ENCODE peak calls at places on chromosomes 12 and 14, in ten cellular contexts. E is left ventricle myocardium superior, V is dorsolateral prefrontal cortex, G is kidney tubule cell, T is NCI-H1417 treated with DMSO at 0.1 percent for 48 hours, M is A172, L is left colon, P is AG09319, Y is WERI-Rb-1, B is left cardiac atrium. R is an unnamed sample.

GRCh38 chr12:34406996-34407300 is 384.7 kb downstream of the ALG10 start:
- DNase-seq in E (peak; percentile 19), V (peak; percentile 10), G (no peak), T (no peak), M (no peak), L (no peak), P (no peak), Y (no peak), B (peak; percentile 7), R (no peak)

GRCh38 chr14:57390806-57391562 is 598 bp downstream of the NAA30 start:
- DNase-seq in E (no peak), V (no peak), G (peak; percentile 54), T (no peak), M (no peak), L (peak; percentile 60), P (no peak), Y (peak; percentile 38), B (peak; percentile 45), R (peak; percentile 38)

GRCh38 chr12:89179983-89180382 is 172.3 kb downstream of the DUSP6 start:
- DNase-seq in E (no peak), V (no peak), G (peak; percentile 39), T (no peak), M (peak; percentile 38), L (no peak), P (peak; percentile 89), Y (no peak), B (peak; percentile 33), R (peak; percentile 71)

GRCh38 chr12:76042147-76042546 is 10.6 kb upstream of the PHLDA1 start:
- DNase-seq in E (no peak), V (no peak), G (no peak), T (no peak), M (no peak), L (no peak), P (no peak), Y (no peak), B (no peak), R (no peak)

GRCh38 chr14:72812292-72812851 is 81.5 kb downstream of the DPF3 start:
- DNase-seq in E (peak; percentile 87), V (peak; percentile 40), G (peak; percentile 70), T (no peak), M (no peak), L (no peak), P (no peak), Y (no peak), B (peak; percentile 74), R (no peak)

GRCh38 chr12:34400423-34400881 is 378.2 kb downstream of the ALG10 start:
- DNase-seq in E (peak; percentile 7), V (peak; percentile 10), G (no peak), T (no peak), M (no peak), L (no peak), P (no peak), Y (no peak), B (peak; percentile 8), R (no peak)

GRCh38 chr12:130633771-130634170 is 82.3 kb downstream of the RIMBP2 start:
- DNase-seq in E (no peak), V (peak; percentile 31), G (peak; percentile 89), T (peak; percentile 71), M (no peak), L (peak; percentile 11), P (no peak), Y (peak; percentile 82), B (no peak), R (peak; percentile 61)

GRCh38 chr12:111093428-111094142 is 173.2 kb upstream of the MYL2 start:
- DNase-seq in E (no peak), V (no peak), G (no peak), T (no peak), M (no peak), L (no peak), P (no peak), Y (no peak), B (no peak), R (no peak)

GRCh38 chr14:94773017-94773681 is 3.2 kb upstream of the GSC start:
- DNase-seq in E (no peak), V (no peak), G (no peak), T (no peak), M (no peak), L (no peak), P (no peak), Y (no peak), B (no peak), R (no peak)

GRCh38 chr14:24283796-24284460 is 12.5 kb upstream of the RABGGTA start:
- DNase-seq in E (no peak), V (no peak), G (no peak), T (no peak), M (no peak), L (no peak), P (no peak), Y (peak; percentile 36), B (no peak), R (no peak)

GRCh38 chr14:80714489-80714888 is 227.0 kb downstream of the CEP128 start:
- DNase-seq in E (no peak), V (no peak), G (no peak), T (no peak), M (no peak), L (no peak), P (no peak), Y (no peak), B (no peak), R (no peak)

GRCh38 chr14:78170203-78170602 is at the start of gene NRXN3:
- DNase-seq in E (no peak), V (no peak), G (peak; percentile 17), T (no peak), M (no peak), L (peak; percentile 9), P (no peak), Y (peak; percentile 51), B (no peak), R (peak; percentile 35)

GRCh38 chr12:52243264-52243773 is 10.3 kb downstream of the KRT7 start:
- DNase-seq in E (no peak), V (no peak), G (peak; percentile 89), T (no peak), M (peak; percentile 58), L (no peak), P (peak; percentile 31), Y (no peak), B (no peak), R (peak; percentile 49)

GRCh38 chr12:112389228-112389627 is 7.0 kb upstream of the HECTD4 start:
- DNase-seq in E (no peak), V (no peak), G (no peak), T (no peak), M (no peak), L (no peak), P (no peak), Y (no peak), B (no peak), R (no peak)

GRCh38 chr14:101705733-101706508 is 55.6 kb upstream of the PPP2R5C start:
- DNase-seq in E (peak; percentile 79), V (no peak), G (peak; percentile 57), T (no peak), M (peak; percentile 16), L (peak; percentile 65), P (no peak), Y (no peak), B (peak; percentile 80), R (peak; percentile 53)

GRCh38 chr14:104395941-104396681 is 183.5 kb upstream of the C14orf180 start:
- DNase-seq in E (no peak), V (no peak), G (no peak), T (no peak), M (no peak), L (no peak), P (no peak), Y (no peak), B (no peak), R (no peak)

GRCh38 chr14:67133595-67134441 is 55.4 kb upstream of the GARIN2 start:
- DNase-seq in E (no peak), V (no peak), G (no peak), T (no peak), M (no peak), L (no peak), P (no peak), Y (no peak), B (no peak), R (no peak)

GRCh38 chr14:99682809-99683618 is 1.1 kb upstream of the CYP46A1 start:
- DNase-seq in E (peak; percentile 91), V (peak; percentile 80), G (peak; percentile 77), T (no peak), M (peak; percentile 30), L (peak; percentile 89), P (peak; percentile 24), Y (peak; percentile 87), B (peak; percentile 84), R (peak; percentile 88)

GRCh38 chr12:111692575-111693210 is 6.8 kb downstream of the ACAD10 start:
- DNase-seq in E (no peak), V (no peak), G (no peak), T (no peak), M (peak; percentile 8), L (no peak), P (no peak), Y (peak; percentile 13), B (no peak), R (peak; percentile 10)

GRCh38 chr14:22748691-22749090 is 17.8 kb upstream of the OXA1L start:
- DNase-seq in E (no peak), V (no peak), G (no peak), T (no peak), M (no peak), L (no peak), P (no peak), Y (no peak), B (no peak), R (no peak)

GRCh38 chr14:71060274-71060673 is 153.0 kb downstream of the PCNX1 start:
- DNase-seq in E (no peak), V (no peak), G (no peak), T (no peak), M (no peak), L (no peak), P (no peak), Y (no peak), B (no peak), R (no peak)